ENCODE peak calls at places on chromosomes 3 and 15, in nine cellular contexts. A is T-helper 2 cell; P is HTR-8/SVneo; Y is aorta; K is SJSA1; W is breast epithelium; O is activated CD4-positive, alpha-beta memory T cell treated with anti-CD3 and anti-CD28 coated beads for 36 hours; E is GM13977; I is body of pancreas. T is an unnamed sample.
A peak's percentile ranks its signal among the peaks of the same experiment; 100 is the strongest.

GRCh38 chr3:195147649-195148121 is 123.3 kb downstream of the XXYLT1 start:
- DNase-seq in A (no peak), P (no peak), Y (no peak), K (no peak), W (no peak), O (peak; percentile 67), E (peak; percentile 82), I (peak; percentile 25), T (no peak)

GRCh38 chr3:122682016-122682374 is 1.4 kb downstream of the PARP14 start:
- DNase-seq in A (no peak), P (no peak), Y (no peak), K (no peak), W (no peak), O (no peak), E (no peak), I (no peak), T (no peak)

GRCh38 chr3:132394334-132394733 is 23.0 kb upstream of the DNAJC13 start:
- DNase-seq in A (no peak), P (no peak), Y (no peak), K (no peak), W (no peak), O (no peak), E (no peak), I (peak; percentile 47), T (no peak)

GRCh38 chr3:138114431-138114918 is 933 bp downstream of the DZIP1L start:
- DNase-seq in A (no peak), P (peak; percentile 48), Y (no peak), K (no peak), W (no peak), O (no peak), E (no peak), I (no peak), T (peak; percentile 70)

GRCh38 chr3:141981084-141981483 is 104.6 kb downstream of the ATP1B3 start:
- DNase-seq in A (no peak), P (no peak), Y (no peak), K (no peak), W (no peak), O (no peak), E (no peak), I (no peak), T (no peak)

GRCh38 chr3:141425523-141426233 is 57.4 kb downstream of the ZBTB38 start:
- DNase-seq in A (no peak), P (no peak), Y (no peak), K (no peak), W (no peak), O (peak; percentile 41), E (no peak), I (no peak), T (no peak)

GRCh38 chr3:6125520-6125919 is 735.4 kb upstream of the GRM7 start:
- DNase-seq in A (no peak), P (no peak), Y (no peak), K (no peak), W (no peak), O (no peak), E (no peak), I (peak; percentile 81), T (no peak)

GRCh38 chr3:105944281-105944680 is 75.5 kb upstream of the CBLB start:
- DNase-seq in A (no peak), P (no peak), Y (no peak), K (no peak), W (no peak), O (no peak), E (no peak), I (no peak), T (peak; percentile 12)

GRCh38 chr3:137061186-137061585 is 103.4 kb downstream of the IL20RB start:
- DNase-seq in A (no peak), P (no peak), Y (no peak), K (no peak), W (no peak), O (no peak), E (no peak), I (no peak), T (no peak)

GRCh38 chr15:52483712-52484111 is 45.0 kb downstream of the MYO5A start:
- DNase-seq in A (no peak), P (no peak), Y (no peak), K (no peak), W (no peak), O (no peak), E (no peak), I (no peak), T (no peak)

GRCh38 chr15:63928185-63928852 is 94.6 kb upstream of the HERC1 start:
- DNase-seq in A (no peak), P (no peak), Y (no peak), K (no peak), W (no peak), O (no peak), E (no peak), I (no peak), T (no peak)

GRCh38 chr15:35136552-35136951 is 51.5 kb upstream of the NANOGP8 start:
- DNase-seq in A (no peak), P (no peak), Y (no peak), K (no peak), W (no peak), O (no peak), E (peak; percentile 36), I (no peak), T (no peak)

GRCh38 chr3:160830792-160831191 is 74.8 kb downstream of the PPM1L start:
- DNase-seq in A (no peak), P (no peak), Y (no peak), K (no peak), W (no peak), O (no peak), E (no peak), I (no peak), T (no peak)

GRCh38 chr3:144801890-144802289 is 830.3 kb downstream of the DIPK2A start:
- DNase-seq in A (no peak), P (no peak), Y (no peak), K (no peak), W (no peak), O (no peak), E (no peak), I (no peak), T (no peak)

GRCh38 chr3:21672303-21672702 is 78.7 kb downstream of the ZNF385D start:
- DNase-seq in A (no peak), P (peak; percentile 9), Y (no peak), K (no peak), W (no peak), O (no peak), E (no peak), I (no peak), T (peak; percentile 83)

GRCh38 chr15:59353994-59354951 is 18.4 kb downstream of the MYO1E start:
- DNase-seq in A (no peak), P (no peak), Y (no peak), K (no peak), W (no peak), O (no peak), E (peak; percentile 48), I (no peak), T (no peak)

GRCh38 chr15:63595066-63595465 is 2.1 kb upstream of the FBXL22 start:
- DNase-seq in A (no peak), P (no peak), Y (peak; percentile 52), K (no peak), W (no peak), O (no peak), E (no peak), I (no peak), T (no peak)

GRCh38 chr3:15685927-15686326 is 84.4 kb downstream of the BTD start:
- DNase-seq in A (no peak), P (no peak), Y (no peak), K (no peak), W (no peak), O (no peak), E (no peak), I (no peak), T (no peak)

GRCh38 chr3:194161181-194162045 is 25.5 kb downstream of the HES1 start:
- DNase-seq in A (no peak), P (no peak), Y (no peak), K (no peak), W (peak; percentile 67), O (no peak), E (no peak), I (peak; percentile 75), T (no peak)

GRCh38 chr15:63387741-63388468 is 6.3 kb upstream of the CA12 start:
- DNase-seq in A (no peak), P (no peak), Y (no peak), K (no peak), W (no peak), O (no peak), E (no peak), I (no peak), T (no peak)

GRCh38 chr15:65132841-65133549 is 613 bp downstream of the PDCD7 start:
- DNase-seq in A (peak; percentile 1), P (peak; percentile 28), Y (peak; percentile 56), K (peak; percentile 55), W (no peak), O (peak; percentile 34), E (peak; percentile 76), I (peak; percentile 53), T (peak; percentile 57)

GRCh38 chr3:35544976-35545375 is 94.3 kb upstream of the ARPP21 start:
- DNase-seq in A (no peak), P (no peak), Y (no peak), K (no peak), W (no peak), O (no peak), E (no peak), I (no peak), T (no peak)

GRCh38 chr3:112200317-112200666 is 67.2 kb upstream of the GCSAM start:
- DNase-seq in A (no peak), P (no peak), Y (no peak), K (no peak), W (no peak), O (no peak), E (no peak), I (no peak), T (no peak)

GRCh38 chr3:50227390-50228183 is 8.4 kb upstream of the GNAI2 start:
- DNase-seq in A (peak; percentile 80), P (peak; percentile 94), Y (peak; percentile 95), K (peak; percentile 89), W (peak; percentile 93), O (peak; percentile 94), E (peak; percentile 95), I (peak; percentile 95), T (peak; percentile 91)

GRCh38 chr3:136898954-136899353 is 36.9 kb downstream of the NCK1 start:
- DNase-seq in A (no peak), P (no peak), Y (no peak), K (no peak), W (no peak), O (no peak), E (no peak), I (no peak), T (no peak)

GRCh38 chr3:169966951-169967915 is 626 bp downstream of the SEC62 start:
- DNase-seq in A (no peak), P (peak; percentile 26), Y (peak; percentile 71), K (peak; percentile 48), W (peak; percentile 52), O (peak; percentile 60), E (peak; percentile 51), I (peak; percentile 56), T (peak; percentile 81)

GRCh38 chr15:43121863-43122262 is 11.5 kb upstream of the TMEM62 start:
- DNase-seq in A (no peak), P (no peak), Y (no peak), K (no peak), W (no peak), O (no peak), E (no peak), I (no peak), T (no peak)

GRCh38 chr3:149512073-149512782 is 37.7 kb downstream of the TM4SF4 start:
- DNase-seq in A (no peak), P (peak; percentile 76), Y (peak; percentile 67), K (peak; percentile 62), W (peak; percentile 60), O (peak; percentile 51), E (peak; percentile 63), I (peak; percentile 79), T (peak; percentile 78)

GRCh38 chr3:172208586-172209332 is 169.4 kb downstream of the FNDC3B start:
- DNase-seq in A (no peak), P (no peak), Y (peak; percentile 70), K (no peak), W (no peak), O (no peak), E (no peak), I (no peak), T (no peak)

GRCh38 chr3:143150979-143151726 is 31.6 kb downstream of the CHST2 start:
- DNase-seq in A (no peak), P (no peak), Y (no peak), K (no peak), W (no peak), O (no peak), E (no peak), I (peak; percentile 8), T (no peak)

GRCh38 chr3:185824467-185825378 is at the start of gene IGF2BP2:
- DNase-seq in A (peak; percentile 19), P (no peak), Y (peak; percentile 68), K (peak; percentile 85), W (peak; percentile 54), O (peak; percentile 62), E (peak; percentile 80), I (peak; percentile 73), T (peak; percentile 78)

T was measured in RKO.